ENCODE peak calls at places on chromosomes 5 and 9, in seven cellular contexts. F is activated CD4-positive, alpha-beta T cell treated with anti-CD3 and anti-CD28 coated beads, Interleukin-2, amount 50 U/mL, for 1 hour; P is H54; T is M059J; A is fibroblast of pulmonary artery; R is aorta; D is right lobe of liver. U is an unnamed sample.
A peak's percentile ranks its signal among the peaks of the same experiment; 100 is the strongest.

GRCh38 chr9:101138516-101138915 is 110.0 kb downstream of the PLPPR1 start:
- DNase-seq in R (no peak), A (no peak), P (no peak), T (no peak), F (no peak), D (no peak), U (no peak)

GRCh38 chr9:109918359-109919163 is 138.6 kb downstream of the PALM2AKAP2 start:
- DNase-seq in T (no peak), A (no peak), R (no peak), D (no peak), F (no peak), P (no peak), U (no peak)

GRCh38 chr9:133991211-133991921 is 758 bp downstream of the VAV2 start:
- DNase-seq in T (peak; percentile 27), P (no peak), A (no peak), R (peak; percentile 56), F (no peak), D (peak; percentile 65), U (no peak)

GRCh38 chr9:134365791-134366222 is 39.6 kb downstream of the RXRA start:
- DNase-seq in T (peak; percentile 65), R (peak; percentile 65), F (no peak), P (no peak), D (peak; percentile 85), A (peak; percentile 18), U (peak; percentile 49)

GRCh38 chr9:4073371-4073770 is 226.5 kb downstream of the GLIS3 start:
- DNase-seq in T (no peak), F (no peak), D (no peak), A (no peak), P (no peak), R (no peak), U (no peak)

GRCh38 chr9:76401176-76401575 is 7.0 kb upstream of the RFK start:
- DNase-seq in R (no peak), A (no peak), T (peak; percentile 30), F (no peak), D (no peak), P (no peak), U (no peak)

GRCh38 chr5:72693546-72693945 is 122.9 kb upstream of the TNPO1 start:
- DNase-seq in R (no peak), F (no peak), P (no peak), A (no peak), D (no peak), T (no peak), U (no peak)

GRCh38 chr5:92527311-92528078 is 1053.5 kb downstream of the NR2F1-AS1 start:
- DNase-seq in R (no peak), T (peak; percentile 50), D (no peak), A (peak; percentile 30), F (no peak), P (no peak), U (peak; percentile 54)

GRCh38 chr5:178651046-178651810 is 24.4 kb upstream of the CLK4 start:
- DNase-seq in T (no peak), R (no peak), F (no peak), P (peak; percentile 18), A (peak; percentile 82), D (no peak), U (peak; percentile 41)

GRCh38 chr9:131310833-131311554 is 21.5 kb downstream of the PLPP7 start:
- DNase-seq in R (no peak), D (no peak), F (peak; percentile 51), A (no peak), P (no peak), T (no peak), U (no peak)

GRCh38 chr5:63131618-63132285 is 553.1 kb downstream of the LRRC70 start:
- DNase-seq in R (no peak), F (no peak), T (peak; percentile 78), A (peak; percentile 77), P (no peak), D (no peak), U (no peak)

GRCh38 chr9:30519756-30520155 is 1864.7 kb upstream of the ACO1 start:
- DNase-seq in F (no peak), T (peak; percentile 20), D (no peak), A (peak; percentile 7), P (peak; percentile 15), R (no peak), U (no peak)

GRCh38 chr9:114409103-114409780 is 21.5 kb upstream of the AKNA start:
- DNase-seq in P (peak; percentile 51), F (no peak), A (no peak), T (peak; percentile 96), D (no peak), R (no peak), U (no peak)

GRCh38 chr9:18666987-18667772 is 193.2 kb downstream of the ADAMTSL1 start:
- DNase-seq in F (no peak), R (no peak), P (no peak), D (no peak), A (peak; percentile 57), T (peak; percentile 65), U (no peak)

GRCh38 chr5:173812811-173813550 is 75.2 kb upstream of the CPEB4 start:
- DNase-seq in T (peak; percentile 37), R (no peak), D (no peak), F (no peak), A (peak; percentile 78), P (no peak), U (no peak)

GRCh38 chr5:133327946-133328401 is 276.2 kb downstream of the HSPA4 start:
- DNase-seq in R (no peak), D (peak; percentile 82), P (no peak), A (no peak), F (no peak), T (no peak), U (no peak)

GRCh38 chr5:94793113-94793815 is 174.8 kb downstream of the SLF1 start:
- DNase-seq in A (peak; percentile 86), D (no peak), F (no peak), R (no peak), T (peak; percentile 43), P (peak; percentile 23), U (peak; percentile 51)

GRCh38 chr9:20620658-20621552 is 1.4 kb downstream of the MLLT3 start:
- DNase-seq in T (peak; percentile 44), R (peak; percentile 59), F (peak; percentile 56), A (peak; percentile 48), P (no peak), D (peak; percentile 47), U (no peak)

GRCh38 chr5:37495210-37495609 is 116.1 kb downstream of the WDR70 start:
- DNase-seq in A (peak; percentile 43), D (no peak), R (no peak), P (no peak), T (peak; percentile 78), F (no peak), U (peak; percentile 0)

GRCh38 chr5:32714836-32715235 is 3.7 kb downstream of the NPR3 start:
- DNase-seq in F (no peak), D (no peak), A (no peak), P (no peak), R (no peak), T (no peak), U (no peak)

GRCh38 chr5:107398703-107399102 is 272.0 kb downstream of the EFNA5 start:
- DNase-seq in T (no peak), R (no peak), D (no peak), P (no peak), F (no peak), A (no peak), U (no peak)

GRCh38 chr9:93942176-93942575 is 13.0 kb downstream of the BARX1 start:
- DNase-seq in D (no peak), P (no peak), F (no peak), T (no peak), A (peak; percentile 18), R (no peak), U (no peak)

GRCh38 chr9:121640076-121640475 is 11.4 kb upstream of the DAB2IP start:
- DNase-seq in D (peak; percentile 70), R (peak; percentile 60), F (peak; percentile 7), T (no peak), P (peak; percentile 70), A (peak; percentile 31), U (no peak)

GRCh38 chr5:132258102-132259060 is 885 bp downstream of the PDLIM4 start:
- DNase-seq in F (no peak), P (no peak), T (peak; percentile 46), R (peak; percentile 63), A (peak; percentile 41), D (peak; percentile 36), U (no peak)

GRCh38 chr5:33679791-33680190 is 212.0 kb downstream of the ADAMTS12 start:
- DNase-seq in D (no peak), P (no peak), T (peak; percentile 63), F (no peak), A (peak; percentile 54), R (no peak), U (peak; percentile 72)

GRCh38 chr5:127299678-127300077 is 9.1 kb downstream of the MEGF10 start:
- DNase-seq in D (no peak), A (no peak), P (no peak), F (no peak), R (no peak), T (peak; percentile 18), U (no peak)

GRCh38 chr5:94174748-94175411 is 433.5 kb upstream of the POU5F2 start:
- DNase-seq in D (no peak), P (peak; percentile 5), T (peak; percentile 75), A (peak; percentile 13), R (no peak), F (no peak), U (no peak)

GRCh38 chr9:87708989-87709706 is 16.8 kb upstream of the CTSL start:
- DNase-seq in T (no peak), P (no peak), D (no peak), F (no peak), R (no peak), A (no peak), U (no peak)

GRCh38 chr5:133933169-133933509 is 35.3 kb downstream of the C5orf15 start:
- DNase-seq in T (no peak), D (no peak), A (no peak), F (no peak), R (no peak), P (no peak), U (no peak)

GRCh38 chr5:52983731-52984620 is 5.2 kb upstream of the ITGA2 start:
- DNase-seq in P (no peak), T (peak; percentile 64), D (no peak), A (peak; percentile 54), F (no peak), R (no peak), U (no peak)

GRCh38 chr9:125608488-125609224 is 98.4 kb downstream of the MAPKAP1 start:
- DNase-seq in F (no peak), A (peak; percentile 62), P (no peak), T (no peak), R (no peak), D (no peak), U (no peak)

GRCh38 chr9:126131066-126132010 is 195.3 kb upstream of the MVB12B start:
- DNase-seq in P (no peak), A (no peak), F (no peak), D (no peak), T (no peak), R (no peak), U (no peak)

GRCh38 chr9:113649054-113649453 is 185.5 kb downstream of the RGS3 start:
- DNase-seq in T (peak; percentile 56), R (peak; percentile 64), D (peak; percentile 42), A (peak; percentile 46), P (no peak), F (no peak), U (peak; percentile 44)

GRCh38 chr9:35951736-35952135 is 6.2 kb downstream of the OR2S2 start:
- DNase-seq in P (no peak), D (no peak), A (peak; percentile 81), T (peak; percentile 83), F (no peak), R (no peak), U (peak; percentile 34)

GRCh38 chr9:133280387-133280786 is 5.4 kb upstream of the ABO start:
- DNase-seq in A (no peak), P (no peak), D (no peak), F (no peak), R (no peak), T (no peak), U (no peak)

GRCh38 chr5:74684900-74685851 is at the start of gene HEXB:
- DNase-seq in F (peak; percentile 80), R (peak; percentile 96), D (peak; percentile 93), T (peak; percentile 87), P (peak; percentile 86), A (peak; percentile 80), U (peak; percentile 21)

GRCh38 chr9:109319072-109319630 is 1.7 kb downstream of the EPB41L4B start:
- DNase-seq in F (no peak), P (no peak), A (no peak), R (no peak), T (no peak), D (peak; percentile 72), U (no peak)

U was measured in GM04503.